ENCODE peak calls at places on chromosomes 5 and 9, in four cellular contexts. X is colonic mucosa, Q is WERI-Rb-1, Z is AG08396. W is an unnamed sample.

GRCh38 chr9:133529874-133530273 is 4.6 kb upstream of the ADAMTSL2 start:
- DNase-seq in Q (no peak), X (no peak), Z (no peak), W (no peak)

GRCh38 chr9:101561740-101562139 is 28.1 kb downstream of the RNF20 start:
- DNase-seq in Q (no peak), Z (no peak), X (no peak), W (no peak)

GRCh38 chr9:6938447-6938846 is 180.7 kb downstream of the KDM4C start:
- DNase-seq in Z (peak; percentile 67), X (no peak), Q (no peak), W (no peak)

GRCh38 chr5:149645236-149645635 is 63.9 kb downstream of the ARHGEF37 start:
- DNase-seq in Z (no peak), Q (no peak), X (no peak), W (no peak)

GRCh38 chr9:35914307-35914807 is 5.1 kb downstream of the SPAAR start:
- DNase-seq in Z (peak; percentile 20), Q (peak; percentile 80), X (peak; percentile 80), W (no peak)

GRCh38 chr9:87816041-87816440 is 66.6 kb upstream of the SPATA31E1 start:
- DNase-seq in Q (no peak), Z (no peak), X (no peak), W (peak; percentile 57)

GRCh38 chr9:133992780-133993634 is 883 bp upstream of the VAV2 start:
- DNase-seq in Z (peak; percentile 91), X (peak; percentile 95), Q (peak; percentile 92), W (peak; percentile 88)

GRCh38 chr9:70220216-70220615 is 38.6 kb upstream of the SMC5 start:
- DNase-seq in Z (no peak), X (no peak), Q (no peak), W (no peak)

GRCh38 chr5:57215629-57216195 is 41.9 kb downstream of the GPBP1 start:
- DNase-seq in Z (no peak), Q (no peak), X (no peak), W (no peak)

GRCh38 chr9:107161338-107161737 is 121.7 kb upstream of the RAD23B start:
- DNase-seq in Q (peak; percentile 80), Z (no peak), X (no peak), W (peak; percentile 93)

GRCh38 chr5:115374057-115374775 is 77.8 kb upstream of the CCDC112 start:
- DNase-seq in X (no peak), Z (no peak), Q (no peak), W (no peak)

GRCh38 chr9:96116275-96117051 is 185.5 kb downstream of the HSD17B3 start:
- DNase-seq in X (peak; percentile 36), Q (no peak), Z (no peak), W (no peak)

GRCh38 chr5:140240987-140241706 is 61.8 kb downstream of the PFDN1 start:
- DNase-seq in Z (peak; percentile 88), X (peak; percentile 92), Q (peak; percentile 42), W (peak; percentile 51)

GRCh38 chr5:88669314-88669713 is 213.7 kb downstream of the MEF2C start:
- DNase-seq in Z (no peak), X (no peak), Q (no peak), W (no peak)

GRCh38 chr9:134559013-134559412 is 82.6 kb upstream of the COL5A1 start:
- DNase-seq in X (no peak), Q (no peak), Z (no peak), W (no peak)

GRCh38 chr5:126460459-126460858 is 37.2 kb downstream of the GRAMD2B start:
- DNase-seq in X (no peak), Z (no peak), Q (no peak), W (no peak)

GRCh38 chr9:27276182-27277030 is 20.5 kb downstream of the EQTN start:
- DNase-seq in X (peak; percentile 26), Z (peak; percentile 47), Q (peak; percentile 18), W (peak; percentile 74)

GRCh38 chr5:160071521-160072299 is 47.5 kb downstream of the PWWP2A start:
- DNase-seq in Z (no peak), X (no peak), Q (peak; percentile 53), W (peak; percentile 72)

GRCh38 chr5:3596261-3596825 is 711 bp downstream of the IRX1 start:
- DNase-seq in X (no peak), Z (no peak), Q (no peak), W (no peak)

GRCh38 chr5:14167211-14167845 is 24.2 kb downstream of the TRIO start:
- DNase-seq in Z (no peak), X (no peak), Q (no peak), W (peak; percentile 12)

GRCh38 chr5:160213537-160213936 is 15.8 kb upstream of the FABP6 start:
- DNase-seq in Q (no peak), X (no peak), Z (no peak), W (no peak)

GRCh38 chr5:133927616-133928180 is 40.7 kb downstream of the C5orf15 start:
- DNase-seq in Q (no peak), Z (no peak), X (no peak), W (no peak)

GRCh38 chr9:134600431-134600830 is 41.2 kb upstream of the COL5A1 start:
- DNase-seq in Q (no peak), Z (no peak), X (no peak), W (peak; percentile 54)

GRCh38 chr9:119284118-119284517 is 85.1 kb downstream of the BRINP1 start:
- DNase-seq in X (no peak), Q (peak; percentile 40), Z (no peak), W (peak; percentile 44)

GRCh38 chr5:132776932-132777208 is 169 bp downstream of the SEPTIN8 start:
- DNase-seq in X (no peak), Q (no peak), Z (no peak), W (peak; percentile 21)

GRCh38 chr5:150241298-150242225 is 48.0 kb downstream of the CAMK2A start:
- DNase-seq in Z (no peak), X (no peak), Q (no peak), W (no peak)

GRCh38 chr9:117092582-117092981 is 322.3 kb downstream of the ASTN2 start:
- DNase-seq in Q (no peak), Z (no peak), X (no peak), W (no peak)

GRCh38 chr5:174533771-174534221 is 190.6 kb upstream of the MSX2 start:
- DNase-seq in Z (peak; percentile 80), Q (no peak), X (no peak), W (no peak)

W was measured in NCI-H82.